ENCODE peak calls at places on chromosomes 2 and 18, in seven cellular contexts. One of them, this sample, is unnamed.

GRCh38 chr2:181341855-181342594 is 115.2 kb upstream of the ITGA4 start:
- DNase-seq in GM13976: no peak
- DNase-seq in GM20000: no peak
- DNase-seq in gastrocnemius medialis: no peak
- DNase-seq in progenitor cell of endocrine pancreas: no peak
- DNase-seq in colonic mucosa: no peak
- DNase-seq in adrenal gland: no peak
- DNase-seq in this sample: no peak

GRCh38 chr18:22465859-22466602 is 48.3 kb upstream of the CTAGE1 start:
- DNase-seq in GM20000: no peak
- DNase-seq in colonic mucosa: no peak
- DNase-seq in progenitor cell of endocrine pancreas: no peak
- DNase-seq in gastrocnemius medialis: peak; percentile 54
- DNase-seq in GM13976: no peak
- DNase-seq in adrenal gland: peak; percentile 74
- DNase-seq in this sample: no peak

GRCh38 chr2:207408086-207408794 is 121.5 kb upstream of the CREB1 start:
- DNase-seq in colonic mucosa: no peak
- DNase-seq in GM13976: no peak
- DNase-seq in GM20000: no peak
- DNase-seq in progenitor cell of endocrine pancreas: no peak
- DNase-seq in adrenal gland: no peak
- DNase-seq in gastrocnemius medialis: no peak
- DNase-seq in this sample: no peak

GRCh38 chr2:238053195-238053776 is 7.5 kb upstream of the SCLY start:
- DNase-seq in GM20000: no peak
- DNase-seq in colonic mucosa: no peak
- DNase-seq in GM13976: no peak
- DNase-seq in gastrocnemius medialis: no peak
- DNase-seq in adrenal gland: no peak
- DNase-seq in progenitor cell of endocrine pancreas: no peak
- DNase-seq in this sample: no peak

GRCh38 chr2:221758076-221758475 is 186.0 kb upstream of the EPHA4 start:
- DNase-seq in progenitor cell of endocrine pancreas: no peak
- DNase-seq in GM20000: no peak
- DNase-seq in gastrocnemius medialis: no peak
- DNase-seq in GM13976: no peak
- DNase-seq in adrenal gland: no peak
- DNase-seq in colonic mucosa: no peak
- DNase-seq in this sample: no peak

GRCh38 chr2:134583462-134583861 is 135.3 kb downstream of the TMEM163 start:
- DNase-seq in progenitor cell of endocrine pancreas: no peak
- DNase-seq in gastrocnemius medialis: no peak
- DNase-seq in colonic mucosa: no peak
- DNase-seq in adrenal gland: no peak
- DNase-seq in GM13976: no peak
- DNase-seq in GM20000: no peak
- DNase-seq in this sample: no peak

GRCh38 chr18:57980573-57981348 is 63.3 kb upstream of the NEDD4L start:
- DNase-seq in gastrocnemius medialis: no peak
- DNase-seq in progenitor cell of endocrine pancreas: no peak
- DNase-seq in GM20000: no peak
- DNase-seq in colonic mucosa: no peak
- DNase-seq in adrenal gland: no peak
- DNase-seq in GM13976: no peak
- DNase-seq in this sample: no peak

GRCh38 chr18:58687871-58688308 is 16.6 kb downstream of the MALT1 start:
- DNase-seq in progenitor cell of endocrine pancreas: no peak
- DNase-seq in adrenal gland: no peak
- DNase-seq in GM13976: peak; percentile 64
- DNase-seq in colonic mucosa: no peak
- DNase-seq in gastrocnemius medialis: no peak
- DNase-seq in GM20000: peak; percentile 56
- DNase-seq in this sample: no peak

DNA sequence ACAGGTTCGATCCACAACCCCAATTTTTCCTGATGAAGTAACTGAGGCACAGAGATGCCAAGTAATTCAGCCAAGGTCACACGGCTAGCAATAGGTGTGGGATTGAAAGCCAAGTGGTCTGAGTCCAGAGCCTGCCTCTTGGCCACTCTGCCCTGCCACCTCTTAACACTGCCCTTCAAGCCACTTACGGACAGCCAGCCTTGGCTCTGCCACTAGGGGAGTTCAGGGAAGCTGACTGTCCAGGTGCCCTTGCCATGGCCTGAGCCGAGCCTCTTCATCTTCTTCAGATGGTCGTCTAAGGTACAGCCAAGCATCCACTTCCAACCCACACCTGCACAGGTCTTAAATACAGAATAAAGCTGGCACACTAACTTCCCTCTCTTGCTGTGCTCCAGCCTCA is 99.3 kb upstream of the GPR45 start:
- DNase-seq in GM13976: no peak
- DNase-seq in adrenal gland: no peak
- DNase-seq in gastrocnemius medialis: no peak
- DNase-seq in progenitor cell of endocrine pancreas: no peak
- DNase-seq in GM20000: no peak
- DNase-seq in colonic mucosa: no peak
- DNase-seq in this sample: no peak
- TF ChIP-seq CTCF in GM13976: no peak
- TF ChIP-seq CTCF in adrenal gland: no peak
- TF ChIP-seq CTCF in gastrocnemius medialis: no peak
- TF ChIP-seq CTCF in progenitor cell of endocrine pancreas: peak; percentile 22
- TF ChIP-seq CTCF in GM20000: no peak
- TF ChIP-seq CTCF in colonic mucosa: no peak
- TF ChIP-seq CTCF in this sample: no peak

GRCh38 chr2:158477202-158477601 is 20.4 kb downstream of the PKP4 start:
- DNase-seq in GM13976: no peak
- DNase-seq in GM20000: no peak
- DNase-seq in colonic mucosa: no peak
- DNase-seq in adrenal gland: no peak
- DNase-seq in gastrocnemius medialis: no peak
- DNase-seq in progenitor cell of endocrine pancreas: no peak
- DNase-seq in this sample: no peak

GRCh38 chr2:158478237-158478636 is 21.5 kb downstream of the PKP4 start:
- DNase-seq in colonic mucosa: no peak
- DNase-seq in GM13976: no peak
- DNase-seq in progenitor cell of endocrine pancreas: no peak
- DNase-seq in GM20000: no peak
- DNase-seq in gastrocnemius medialis: no peak
- DNase-seq in adrenal gland: no peak
- DNase-seq in this sample: no peak

GRCh38 chr2:158473719-158474392 is 17.1 kb downstream of the PKP4 start:
- DNase-seq in GM20000: no peak
- DNase-seq in colonic mucosa: no peak
- DNase-seq in adrenal gland: no peak
- DNase-seq in progenitor cell of endocrine pancreas: no peak
- DNase-seq in gastrocnemius medialis: no peak
- DNase-seq in GM13976: no peak
- DNase-seq in this sample: no peak
- TF ChIP-seq CTCF in GM20000: no peak
- TF ChIP-seq CTCF in colonic mucosa: no peak
- TF ChIP-seq CTCF in adrenal gland: no peak
- TF ChIP-seq CTCF in progenitor cell of endocrine pancreas: peak; percentile 43
- TF ChIP-seq CTCF in gastrocnemius medialis: no peak
- TF ChIP-seq CTCF in GM13976: no peak
- TF ChIP-seq CTCF in this sample: no peak

GRCh38 chr18:46480187-46480586 is 176.8 kb downstream of the LOXHD1 start:
- DNase-seq in GM13976: no peak
- DNase-seq in colonic mucosa: no peak
- DNase-seq in GM20000: no peak
- DNase-seq in adrenal gland: no peak
- DNase-seq in progenitor cell of endocrine pancreas: no peak
- DNase-seq in gastrocnemius medialis: no peak
- DNase-seq in this sample: no peak

GRCh38 chr18:46481847-46482245 is 175.2 kb downstream of the LOXHD1 start:
- DNase-seq in colonic mucosa: no peak
- DNase-seq in gastrocnemius medialis: no peak
- DNase-seq in adrenal gland: no peak
- DNase-seq in GM13976: no peak
- DNase-seq in progenitor cell of endocrine pancreas: no peak
- DNase-seq in GM20000: no peak
- DNase-seq in this sample: no peak

GRCh38 chr18:46478796-46479195 is 178.2 kb downstream of the LOXHD1 start:
- DNase-seq in GM20000: no peak
- DNase-seq in adrenal gland: no peak
- DNase-seq in gastrocnemius medialis: no peak
- DNase-seq in progenitor cell of endocrine pancreas: no peak
- DNase-seq in colonic mucosa: no peak
- DNase-seq in GM13976: no peak
- DNase-seq in this sample: no peak

GRCh38 chr18:46482831-46483230 is 174.2 kb downstream of the LOXHD1 start:
- DNase-seq in progenitor cell of endocrine pancreas: no peak
- DNase-seq in gastrocnemius medialis: no peak
- DNase-seq in GM20000: no peak
- DNase-seq in colonic mucosa: no peak
- DNase-seq in GM13976: no peak
- DNase-seq in adrenal gland: no peak
- DNase-seq in this sample: no peak

GRCh38 chr18:46481048-46481846 is 175.8 kb downstream of the LOXHD1 start:
- DNase-seq in colonic mucosa: peak; percentile 45
- DNase-seq in adrenal gland: peak; percentile 68
- DNase-seq in GM20000: peak; percentile 57
- DNase-seq in gastrocnemius medialis: peak; percentile 32
- DNase-seq in progenitor cell of endocrine pancreas: peak; percentile 47
- DNase-seq in GM13976: peak; percentile 53
- DNase-seq in this sample: peak; percentile 68
- TF ChIP-seq CTCF in colonic mucosa: peak; percentile 74
- TF ChIP-seq CTCF in adrenal gland: peak; percentile 54
- TF ChIP-seq CTCF in GM20000: no peak
- TF ChIP-seq CTCF in gastrocnemius medialis: peak; percentile 67
- TF ChIP-seq CTCF in progenitor cell of endocrine pancreas: peak; percentile 77
- TF ChIP-seq CTCF in GM13976: peak; percentile 28
- TF ChIP-seq CTCF in this sample: peak; percentile 89

GRCh38 chr2:147763861-147764260 is 81.0 kb upstream of the ACVR2A start:
- DNase-seq in progenitor cell of endocrine pancreas: no peak
- DNase-seq in gastrocnemius medialis: no peak
- DNase-seq in GM20000: no peak
- DNase-seq in colonic mucosa: no peak
- DNase-seq in GM13976: no peak
- DNase-seq in adrenal gland: no peak
- DNase-seq in this sample: no peak
- TF ChIP-seq CTCF in progenitor cell of endocrine pancreas: no peak
- TF ChIP-seq CTCF in gastrocnemius medialis: no peak
- TF ChIP-seq CTCF in GM20000: no peak
- TF ChIP-seq CTCF in colonic mucosa: no peak
- TF ChIP-seq CTCF in GM13976: no peak
- TF ChIP-seq CTCF in adrenal gland: no peak
- TF ChIP-seq CTCF in this sample: no peak

DNA sequence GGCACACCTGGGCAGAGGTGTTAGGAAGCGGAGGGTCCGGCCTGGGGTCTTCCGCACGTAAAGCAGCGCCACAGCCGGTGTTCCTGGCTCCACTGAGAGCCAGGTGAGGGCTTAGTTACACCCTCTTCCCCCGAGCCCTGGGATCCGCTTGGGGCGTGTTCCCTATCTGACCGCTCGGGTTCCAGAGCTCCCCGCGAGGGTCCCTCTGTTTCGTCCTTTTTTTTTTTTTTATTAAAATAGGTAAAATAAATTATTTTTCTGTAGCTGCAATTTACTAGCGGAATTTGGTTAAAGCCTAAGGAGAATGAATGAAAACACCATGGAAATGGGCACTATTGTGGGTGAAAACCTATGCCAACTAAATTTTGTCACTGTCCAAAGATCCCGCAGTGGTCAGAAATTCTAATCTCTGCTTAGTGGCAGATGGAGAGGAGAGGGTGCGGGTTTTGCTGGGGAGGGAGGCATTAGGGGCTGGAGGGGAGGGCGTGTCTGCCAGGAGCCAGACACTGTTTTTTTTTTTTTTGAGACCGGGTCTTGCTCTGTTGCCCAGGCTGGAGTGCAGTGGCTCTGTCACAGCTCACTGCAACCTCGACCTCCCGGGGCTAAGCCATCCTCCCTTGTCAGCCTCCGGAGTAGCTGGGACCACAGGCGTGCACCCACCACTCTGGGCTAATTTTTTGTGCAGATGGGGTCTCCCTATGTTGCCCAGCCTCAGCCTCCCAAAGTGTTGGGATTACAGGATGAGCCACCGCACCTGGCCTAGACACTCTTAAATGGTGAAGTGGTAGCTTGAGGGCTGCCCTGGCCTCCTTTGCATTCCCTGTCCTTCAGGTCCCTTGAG is 834 bp downstream of the PDCL3 start:
- DNase-seq in progenitor cell of endocrine pancreas: no peak
- DNase-seq in GM20000: no peak
- DNase-seq in colonic mucosa: no peak
- DNase-seq in adrenal gland: no peak
- DNase-seq in gastrocnemius medialis: no peak
- DNase-seq in GM13976: no peak
- DNase-seq in this sample: no peak
- TF ChIP-seq CTCF in progenitor cell of endocrine pancreas: no peak
- TF ChIP-seq CTCF in GM20000: no peak
- TF ChIP-seq CTCF in colonic mucosa: no peak
- TF ChIP-seq CTCF in adrenal gland: no peak
- TF ChIP-seq CTCF in gastrocnemius medialis: no peak
- TF ChIP-seq CTCF in GM13976: no peak
- TF ChIP-seq CTCF in this sample: no peak

DNA sequence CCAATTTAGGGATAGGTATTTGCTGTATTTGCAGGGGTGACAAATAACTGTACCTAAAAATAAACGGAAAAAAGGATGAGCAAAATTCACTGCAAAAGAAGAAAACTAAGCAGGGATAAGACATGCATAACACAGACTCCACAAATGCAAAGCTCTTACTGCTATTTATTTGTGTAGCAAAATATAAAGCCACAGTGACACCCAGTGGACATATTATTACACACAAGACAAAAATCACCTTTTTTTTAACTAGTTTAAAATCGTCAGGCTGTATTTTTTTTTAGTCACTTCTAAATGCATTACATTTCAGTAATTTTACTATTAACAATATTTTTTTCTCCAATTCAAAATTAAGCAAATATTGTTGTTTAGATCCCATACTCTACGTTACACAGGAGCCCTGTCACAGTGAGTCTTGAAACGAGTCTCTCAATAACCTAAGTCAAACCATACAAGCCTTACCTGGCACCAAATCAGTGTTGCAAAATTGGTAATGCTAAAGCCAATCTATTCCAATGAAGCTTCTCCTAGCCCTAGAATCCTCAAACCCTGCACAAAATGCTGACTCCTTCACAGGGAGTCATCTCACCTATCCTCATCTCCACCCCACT is 23.7 kb downstream of the METTL4 start:
- DNase-seq in GM20000: peak; percentile 25
- DNase-seq in GM13976: peak; percentile 42
- DNase-seq in colonic mucosa: no peak
- DNase-seq in progenitor cell of endocrine pancreas: no peak
- DNase-seq in gastrocnemius medialis: no peak
- DNase-seq in adrenal gland: no peak
- DNase-seq in this sample: no peak
- TF ChIP-seq CTCF in GM20000: peak; percentile 37
- TF ChIP-seq CTCF in GM13976: peak; percentile 22
- TF ChIP-seq CTCF in colonic mucosa: peak; percentile 54
- TF ChIP-seq CTCF in progenitor cell of endocrine pancreas: peak; percentile 80
- TF ChIP-seq CTCF in gastrocnemius medialis: no peak
- TF ChIP-seq CTCF in adrenal gland: peak; percentile 39
- TF ChIP-seq CTCF in this sample: peak; percentile 71

GRCh38 chr18:3297025-3297984 is 35.4 kb downstream of the MYL12B start:
- DNase-seq in colonic mucosa: peak; percentile 97
- DNase-seq in GM20000: peak; percentile 78
- DNase-seq in GM13976: peak; percentile 82
- DNase-seq in gastrocnemius medialis: peak; percentile 87
- DNase-seq in adrenal gland: peak; percentile 97
- DNase-seq in progenitor cell of endocrine pancreas: peak; percentile 88
- DNase-seq in this sample: peak; percentile 70
- TF ChIP-seq CTCF in colonic mucosa: peak; percentile 49
- TF ChIP-seq CTCF in GM20000: peak; percentile 90
- TF ChIP-seq CTCF in GM13976: peak; percentile 93
- TF ChIP-seq CTCF in gastrocnemius medialis: no peak
- TF ChIP-seq CTCF in adrenal gland: peak; percentile 25
- TF ChIP-seq CTCF in progenitor cell of endocrine pancreas: peak; percentile 94
- TF ChIP-seq CTCF in this sample: peak; percentile 40